ENCODE peak calls at places on chromosome 19, in eight cellular contexts. One of them, this sample, is unnamed.

GRCh38 chr19:20078696-20079095 is 896 bp downstream of the ZNF90 start:
- DNase-seq in OCI-LY7: no peak
- DNase-seq in tibial nerve: no peak
- DNase-seq in lower lobe of right lung: peak
- DNase-seq in activated B cell treated with CpG ODN at 0.5 μM for 24 hours: no peak
- DNase-seq in ascending aorta: no peak
- DNase-seq in nephron progenitor cell: peak
- DNase-seq in HL-60: peak
- DNase-seq in this sample: no peak

GRCh38 chr19:42421591-42422031 is 5.6 kb downstream of the LIPE start:
- DNase-seq in OCI-LY7: no peak
- DNase-seq in tibial nerve: no peak
- DNase-seq in lower lobe of right lung: no peak
- DNase-seq in activated B cell treated with CpG ODN at 0.5 μM for 24 hours: no peak
- DNase-seq in ascending aorta: no peak
- DNase-seq in nephron progenitor cell: no peak
- DNase-seq in HL-60: no peak
- DNase-seq in this sample: no peak

GRCh38 chr19:1811472-1811894 is 593 bp downstream of the ATP8B3 start:
- DNase-seq in OCI-LY7: peak
- DNase-seq in tibial nerve: peak
- DNase-seq in lower lobe of right lung: peak
- DNase-seq in activated B cell treated with CpG ODN at 0.5 μM for 24 hours: no peak
- DNase-seq in ascending aorta: peak
- DNase-seq in nephron progenitor cell: no peak
- DNase-seq in HL-60: peak
- DNase-seq in this sample: no peak

GRCh38 chr19:51480590-51480989 is 2.3 kb downstream of the CEACAM18 start:
- DNase-seq in OCI-LY7: no peak
- DNase-seq in tibial nerve: no peak
- DNase-seq in lower lobe of right lung: no peak
- DNase-seq in activated B cell treated with CpG ODN at 0.5 μM for 24 hours: no peak
- DNase-seq in ascending aorta: no peak
- DNase-seq in nephron progenitor cell: peak
- DNase-seq in HL-60: no peak
- DNase-seq in this sample: no peak

GRCh38 chr19:1551068-1552040 is 16.8 kb downstream of the MEX3D start:
- DNase-seq in OCI-LY7: no peak
- DNase-seq in tibial nerve: no peak
- DNase-seq in lower lobe of right lung: no peak
- DNase-seq in activated B cell treated with CpG ODN at 0.5 μM for 24 hours: no peak
- DNase-seq in ascending aorta: no peak
- DNase-seq in nephron progenitor cell: no peak
- DNase-seq in HL-60: no peak
- DNase-seq in this sample: no peak

GRCh38 chr19:44552324-44552723 is 22.8 kb upstream of the CEACAM20 start:
- DNase-seq in OCI-LY7: peak
- DNase-seq in tibial nerve: no peak
- DNase-seq in lower lobe of right lung: no peak
- DNase-seq in activated B cell treated with CpG ODN at 0.5 μM for 24 hours: no peak
- DNase-seq in ascending aorta: no peak
- DNase-seq in nephron progenitor cell: peak
- DNase-seq in HL-60: peak
- DNase-seq in this sample: peak

GRCh38 chr19:38506723-38507550 is 73.4 kb downstream of the RYR1 start:
- DNase-seq in OCI-LY7: peak
- DNase-seq in tibial nerve: no peak
- DNase-seq in lower lobe of right lung: peak
- DNase-seq in activated B cell treated with CpG ODN at 0.5 μM for 24 hours: peak
- DNase-seq in ascending aorta: peak
- DNase-seq in nephron progenitor cell: peak
- DNase-seq in HL-60: peak
- DNase-seq in this sample: peak

GRCh38 chr19:44640518-44640917 is 3.2 kb upstream of the PVR start:
- DNase-seq in OCI-LY7: no peak
- DNase-seq in tibial nerve: no peak
- DNase-seq in lower lobe of right lung: no peak
- DNase-seq in activated B cell treated with CpG ODN at 0.5 μM for 24 hours: no peak
- DNase-seq in ascending aorta: no peak
- DNase-seq in nephron progenitor cell: no peak
- DNase-seq in HL-60: no peak
- DNase-seq in this sample: no peak

GRCh38 chr19:18112989-18113478 is 15.5 kb downstream of the MAST3 start:
- DNase-seq in OCI-LY7: peak
- DNase-seq in tibial nerve: peak
- DNase-seq in lower lobe of right lung: peak
- DNase-seq in activated B cell treated with CpG ODN at 0.5 μM for 24 hours: peak
- DNase-seq in ascending aorta: peak
- DNase-seq in nephron progenitor cell: peak
- DNase-seq in HL-60: peak
- DNase-seq in this sample: peak

GRCh38 chr19:51488491-51488890 is 10.2 kb downstream of the CEACAM18 start:
- DNase-seq in OCI-LY7: no peak
- DNase-seq in tibial nerve: no peak
- DNase-seq in lower lobe of right lung: no peak
- DNase-seq in activated B cell treated with CpG ODN at 0.5 μM for 24 hours: no peak
- DNase-seq in ascending aorta: no peak
- DNase-seq in nephron progenitor cell: no peak
- DNase-seq in HL-60: no peak
- DNase-seq in this sample: no peak

GRCh38 chr19:37654833-37655688 is at the start of gene ZFP30:
- DNase-seq in OCI-LY7: peak
- DNase-seq in tibial nerve: peak
- DNase-seq in lower lobe of right lung: peak
- DNase-seq in activated B cell treated with CpG ODN at 0.5 μM for 24 hours: peak
- DNase-seq in ascending aorta: peak
- DNase-seq in nephron progenitor cell: peak
- DNase-seq in HL-60: peak
- DNase-seq in this sample: peak

GRCh38 chr19:12478234-12478941 is 6.2 kb downstream of the ZNF709 start:
- DNase-seq in OCI-LY7: peak
- DNase-seq in tibial nerve: no peak
- DNase-seq in lower lobe of right lung: no peak
- DNase-seq in activated B cell treated with CpG ODN at 0.5 μM for 24 hours: no peak
- DNase-seq in ascending aorta: no peak
- DNase-seq in nephron progenitor cell: no peak
- DNase-seq in HL-60: no peak
- DNase-seq in this sample: no peak

GRCh38 chr19:20269461-20269860 is 102.4 kb downstream of the ZNF486 start:
- DNase-seq in OCI-LY7: no peak
- DNase-seq in tibial nerve: no peak
- DNase-seq in lower lobe of right lung: no peak
- DNase-seq in activated B cell treated with CpG ODN at 0.5 μM for 24 hours: no peak
- DNase-seq in ascending aorta: no peak
- DNase-seq in nephron progenitor cell: no peak
- DNase-seq in HL-60: no peak
- DNase-seq in this sample: no peak

GRCh38 chr19:15111758-15112157 is 4.6 kb downstream of the SYDE1 start:
- DNase-seq in OCI-LY7: no peak
- DNase-seq in tibial nerve: no peak
- DNase-seq in lower lobe of right lung: no peak
- DNase-seq in activated B cell treated with CpG ODN at 0.5 μM for 24 hours: no peak
- DNase-seq in ascending aorta: no peak
- DNase-seq in nephron progenitor cell: no peak
- DNase-seq in HL-60: no peak
- DNase-seq in this sample: no peak

GRCh38 chr19:41967056-41967783 is 8.1 kb upstream of the RABAC1 start:
- DNase-seq in OCI-LY7: no peak
- DNase-seq in tibial nerve: no peak
- DNase-seq in lower lobe of right lung: no peak
- DNase-seq in activated B cell treated with CpG ODN at 0.5 μM for 24 hours: no peak
- DNase-seq in ascending aorta: no peak
- DNase-seq in nephron progenitor cell: no peak
- DNase-seq in HL-60: peak
- DNase-seq in this sample: no peak

GRCh38 chr19:43639507-43640423 is at the start of gene CADM4:
- DNase-seq in OCI-LY7: no peak
- DNase-seq in tibial nerve: no peak
- DNase-seq in lower lobe of right lung: peak
- DNase-seq in activated B cell treated with CpG ODN at 0.5 μM for 24 hours: peak
- DNase-seq in ascending aorta: no peak
- DNase-seq in nephron progenitor cell: peak
- DNase-seq in HL-60: no peak
- DNase-seq in this sample: peak

GRCh38 chr19:43466793-43467192 is 1.4 kb upstream of the LYPD3 start:
- DNase-seq in OCI-LY7: no peak
- DNase-seq in tibial nerve: no peak
- DNase-seq in lower lobe of right lung: no peak
- DNase-seq in activated B cell treated with CpG ODN at 0.5 μM for 24 hours: no peak
- DNase-seq in ascending aorta: no peak
- DNase-seq in nephron progenitor cell: no peak
- DNase-seq in HL-60: no peak
- DNase-seq in this sample: no peak

GRCh38 chr19:9535934-9536333 is 2.5 kb downstream of the ZNF426 start:
- DNase-seq in OCI-LY7: no peak
- DNase-seq in tibial nerve: no peak
- DNase-seq in lower lobe of right lung: no peak
- DNase-seq in activated B cell treated with CpG ODN at 0.5 μM for 24 hours: no peak
- DNase-seq in ascending aorta: no peak
- DNase-seq in nephron progenitor cell: no peak
- DNase-seq in HL-60: no peak
- DNase-seq in this sample: no peak

GRCh38 chr19:46049597-46049996 is 8.8 kb upstream of the IGFL4 start:
- DNase-seq in OCI-LY7: peak
- DNase-seq in tibial nerve: no peak
- DNase-seq in lower lobe of right lung: no peak
- DNase-seq in activated B cell treated with CpG ODN at 0.5 μM for 24 hours: no peak
- DNase-seq in ascending aorta: no peak
- DNase-seq in nephron progenitor cell: no peak
- DNase-seq in HL-60: no peak
- DNase-seq in this sample: no peak

GRCh38 chr19:35204799-35205732 is 23.5 kb downstream of the FAM187B start:
- DNase-seq in OCI-LY7: peak
- DNase-seq in tibial nerve: no peak
- DNase-seq in lower lobe of right lung: no peak
- DNase-seq in activated B cell treated with CpG ODN at 0.5 μM for 24 hours: peak
- DNase-seq in ascending aorta: no peak
- DNase-seq in nephron progenitor cell: no peak
- DNase-seq in HL-60: peak
- DNase-seq in this sample: peak

GRCh38 chr19:34838248-34838647 is 65.2 kb upstream of the ZNF599 start:
- DNase-seq in OCI-LY7: peak
- DNase-seq in tibial nerve: no peak
- DNase-seq in lower lobe of right lung: no peak
- DNase-seq in activated B cell treated with CpG ODN at 0.5 μM for 24 hours: no peak
- DNase-seq in ascending aorta: no peak
- DNase-seq in nephron progenitor cell: no peak
- DNase-seq in HL-60: no peak
- DNase-seq in this sample: no peak

GRCh38 chr19:19554074-19555023 is 16.3 kb downstream of the CILP2 start:
- DNase-seq in OCI-LY7: peak
- DNase-seq in tibial nerve: no peak
- DNase-seq in lower lobe of right lung: peak
- DNase-seq in activated B cell treated with CpG ODN at 0.5 μM for 24 hours: peak
- DNase-seq in ascending aorta: no peak
- DNase-seq in nephron progenitor cell: peak
- DNase-seq in HL-60: peak
- DNase-seq in this sample: peak

GRCh38 chr19:33251076-33251475 is 25.4 kb upstream of the SLC7A10 start:
- DNase-seq in OCI-LY7: no peak
- DNase-seq in tibial nerve: no peak
- DNase-seq in lower lobe of right lung: peak
- DNase-seq in activated B cell treated with CpG ODN at 0.5 μM for 24 hours: no peak
- DNase-seq in ascending aorta: no peak
- DNase-seq in nephron progenitor cell: no peak
- DNase-seq in HL-60: no peak
- DNase-seq in this sample: no peak

GRCh38 chr19:10655457-10656312 is 1.5 kb downstream of the ILF3 start:
- DNase-seq in OCI-LY7: peak
- DNase-seq in tibial nerve: no peak
- DNase-seq in lower lobe of right lung: no peak
- DNase-seq in activated B cell treated with CpG ODN at 0.5 μM for 24 hours: no peak
- DNase-seq in ascending aorta: no peak
- DNase-seq in nephron progenitor cell: peak
- DNase-seq in HL-60: peak
- DNase-seq in this sample: no peak

GRCh38 chr19:6064703-6065073 is 45.6 kb downstream of the RFX2 start:
- DNase-seq in OCI-LY7: no peak
- DNase-seq in tibial nerve: no peak
- DNase-seq in lower lobe of right lung: no peak
- DNase-seq in activated B cell treated with CpG ODN at 0.5 μM for 24 hours: no peak
- DNase-seq in ascending aorta: no peak
- DNase-seq in nephron progenitor cell: no peak
- DNase-seq in HL-60: no peak
- DNase-seq in this sample: no peak

GRCh38 chr19:16376649-16377048 is 52.0 kb downstream of the KLF2 start:
- DNase-seq in OCI-LY7: peak
- DNase-seq in tibial nerve: no peak
- DNase-seq in lower lobe of right lung: no peak
- DNase-seq in activated B cell treated with CpG ODN at 0.5 μM for 24 hours: no peak
- DNase-seq in ascending aorta: no peak
- DNase-seq in nephron progenitor cell: peak
- DNase-seq in HL-60: peak
- DNase-seq in this sample: no peak

GRCh38 chr19:29671393-29672076 is 6.3 kb downstream of the PLEKHF1 start:
- DNase-seq in OCI-LY7: peak
- DNase-seq in tibial nerve: no peak
- DNase-seq in lower lobe of right lung: peak
- DNase-seq in activated B cell treated with CpG ODN at 0.5 μM for 24 hours: peak
- DNase-seq in ascending aorta: no peak
- DNase-seq in nephron progenitor cell: no peak
- DNase-seq in HL-60: peak
- DNase-seq in this sample: peak

GRCh38 chr19:30919737-30920136 is 429.5 kb downstream of the TSHZ3 start:
- DNase-seq in OCI-LY7: no peak
- DNase-seq in tibial nerve: no peak
- DNase-seq in lower lobe of right lung: no peak
- DNase-seq in activated B cell treated with CpG ODN at 0.5 μM for 24 hours: no peak
- DNase-seq in ascending aorta: no peak
- DNase-seq in nephron progenitor cell: no peak
- DNase-seq in HL-60: no peak
- DNase-seq in this sample: no peak
- TF ChIP-seq CTCF in OCI-LY7: no peak
- TF ChIP-seq CTCF in tibial nerve: no peak
- TF ChIP-seq CTCF in lower lobe of right lung: no peak
- TF ChIP-seq CTCF in activated B cell treated with CpG ODN at 0.5 μM for 24 hours: no peak
- TF ChIP-seq CTCF in ascending aorta: no peak
- TF ChIP-seq CTCF in nephron progenitor cell: no peak
- TF ChIP-seq CTCF in HL-60: no peak
- TF ChIP-seq CTCF in this sample: no peak

GRCh38 chr19:52492991-52493470 is 34.4 kb upstream of the ZNF808 start:
- DNase-seq in OCI-LY7: no peak
- DNase-seq in tibial nerve: no peak
- DNase-seq in lower lobe of right lung: peak
- DNase-seq in activated B cell treated with CpG ODN at 0.5 μM for 24 hours: no peak
- DNase-seq in ascending aorta: no peak
- DNase-seq in nephron progenitor cell: peak
- DNase-seq in HL-60: no peak
- DNase-seq in this sample: no peak
- TF ChIP-seq CTCF in OCI-LY7: no peak
- TF ChIP-seq CTCF in tibial nerve: no peak
- TF ChIP-seq CTCF in lower lobe of right lung: no peak
- TF ChIP-seq CTCF in activated B cell treated with CpG ODN at 0.5 μM for 24 hours: no peak
- TF ChIP-seq CTCF in ascending aorta: peak
- TF ChIP-seq CTCF in nephron progenitor cell: no peak
- TF ChIP-seq CTCF in HL-60: no peak
- TF ChIP-seq CTCF in this sample: no peak

GRCh38 chr19:482186-483041 is 13.9 kb upstream of the MADCAM1 start:
- DNase-seq in OCI-LY7: no peak
- DNase-seq in tibial nerve: no peak
- DNase-seq in lower lobe of right lung: no peak
- DNase-seq in activated B cell treated with CpG ODN at 0.5 μM for 24 hours: no peak
- DNase-seq in ascending aorta: no peak
- DNase-seq in nephron progenitor cell: no peak
- DNase-seq in HL-60: no peak
- DNase-seq in this sample: no peak
- TF ChIP-seq CTCF in OCI-LY7: no peak
- TF ChIP-seq CTCF in tibial nerve: no peak
- TF ChIP-seq CTCF in lower lobe of right lung: no peak
- TF ChIP-seq CTCF in activated B cell treated with CpG ODN at 0.5 μM for 24 hours: no peak
- TF ChIP-seq CTCF in ascending aorta: no peak
- TF ChIP-seq CTCF in nephron progenitor cell: no peak
- TF ChIP-seq CTCF in HL-60: no peak
- TF ChIP-seq CTCF in this sample: no peak

GRCh38 chr19:55099557-55100506 is 17.6 kb downstream of the PPP1R12C start:
- DNase-seq in OCI-LY7: no peak
- DNase-seq in tibial nerve: no peak
- DNase-seq in lower lobe of right lung: no peak
- DNase-seq in activated B cell treated with CpG ODN at 0.5 μM for 24 hours: no peak
- DNase-seq in ascending aorta: no peak
- DNase-seq in nephron progenitor cell: peak
- DNase-seq in HL-60: peak
- DNase-seq in this sample: no peak
- TF ChIP-seq CTCF in OCI-LY7: peak
- TF ChIP-seq CTCF in tibial nerve: no peak
- TF ChIP-seq CTCF in lower lobe of right lung: peak
- TF ChIP-seq CTCF in activated B cell treated with CpG ODN at 0.5 μM for 24 hours: no peak
- TF ChIP-seq CTCF in ascending aorta: no peak
- TF ChIP-seq CTCF in nephron progenitor cell: peak
- TF ChIP-seq CTCF in HL-60: no peak
- TF ChIP-seq CTCF in this sample: peak